ENCODE peak calls at places on chromosomes 11 and 22, in seven cellular contexts. Q is CD4-positive, alpha-beta T cell; U is endothelial cell of umbilical vein; P is heart left ventricle; M is AG04450; B is SK-N-MC; W is CD8-positive, alpha-beta T cell. J is an unnamed sample. For H3K9me3, the result is how much of the 10 kb centered on the place peaks cover.

GRCh38 chr11:61684870-61685610 is 4.8 kb downstream of the DAGLA start:
- DNase-seq in B (no peak), W (no peak), U (no peak), M (no peak), P (no peak), Q (no peak), J (no peak)

GRCh38 chr11:128336203-128336602 is 251.2 kb downstream of the ETS1 start:
- DNase-seq in Q (no peak), B (no peak), P (peak), U (peak), M (no peak), W (no peak), J (no peak)

GRCh38 chr11:68998390-68998911 is 14.6 kb downstream of the MRGPRF start:
- DNase-seq in B (no peak), P (peak), W (no peak), Q (no peak), U (peak), M (no peak), J (no peak)

GRCh38 chr11:118045191-118045590 is 31.7 kb upstream of the TMPRSS4 start:
- DNase-seq in W (no peak), P (no peak), M (no peak), U (no peak), B (no peak), Q (no peak), J (no peak)

GRCh38 chr11:72141066-72141465 is 5.5 kb downstream of the FOLR3 start:
- DNase-seq in B (no peak), M (peak), U (no peak), P (no peak), W (no peak), Q (no peak), J (no peak)

GRCh38 chr11:58434217-58434616 is 6.3 kb upstream of the OR5B2 start:
- DNase-seq in Q (no peak), M (no peak), B (peak), P (no peak), U (no peak), W (no peak), J (no peak)

GRCh38 chr11:113781682-113782081 is 2.1 kb downstream of the CLDN25 start:
- DNase-seq in M (no peak), U (no peak), B (no peak), Q (no peak), W (no peak), P (no peak), J (no peak)

GRCh38 chr11:66291706-66292542 is at the start of gene TMEM151A:
- DNase-seq in Q (no peak), W (no peak), P (no peak), U (no peak), M (no peak), B (no peak), J (peak)

GRCh38 chr11:110992481-110992880 is 253.0 kb upstream of the POU2AF2 start:
- DNase-seq in M (no peak), W (no peak), U (no peak), Q (no peak), B (no peak), P (no peak), J (no peak)

GRCh38 chr22:27270818-27271510 is 530.6 kb downstream of the MN1 start:
- DNase-seq in U (no peak), P (no peak), W (no peak), Q (no peak), M (no peak), B (no peak), J (no peak)

GRCh38 chr22:37162221-37163095 is 12.7 kb upstream of the IL2RB start:
- DNase-seq in P (no peak), Q (peak), B (no peak), M (no peak), U (no peak), W (peak), J (peak)

GRCh38 chr11:91244921-91245320 is 979.7 kb upstream of the FAT3 start:
- DNase-seq in U (no peak), Q (no peak), W (no peak), M (no peak), B (no peak), P (no peak), J (no peak)

GRCh38 chr22:41271787-41272186 is 14.2 kb downstream of the RANGAP1 start:
- DNase-seq in B (no peak), W (no peak), Q (no peak), M (no peak), U (no peak), P (no peak), J (no peak)

GRCh38 chr11:67282876-67283371 is 6.2 kb upstream of the ANKRD13D start:
- DNase-seq in W (peak), M (no peak), U (no peak), B (no peak), Q (no peak), P (peak), J (no peak)

GRCh38 chr11:76786053-76787014 is 3.2 kb downstream of the TSKU start:
- DNase-seq in B (no peak), P (no peak), Q (no peak), W (no peak), M (no peak), U (no peak), J (no peak)

GRCh38 chr11:17985517-17985916 is 27.3 kb downstream of the SERGEF start:
- DNase-seq in Q (no peak), P (no peak), W (no peak), M (no peak), U (peak), B (no peak), J (no peak)

GRCh38 chr22:45903355-45904149 is 73.4 kb downstream of the WNT7B start:
- DNase-seq in B (no peak), Q (no peak), P (no peak), U (peak), M (peak), W (no peak), J (no peak)

GRCh38 chr22:35170716-35171697 is 86.3 kb upstream of the HMGXB4 start:
- DNase-seq in P (no peak), Q (no peak), U (no peak), M (no peak), W (no peak), B (no peak), J (no peak)

DNA sequence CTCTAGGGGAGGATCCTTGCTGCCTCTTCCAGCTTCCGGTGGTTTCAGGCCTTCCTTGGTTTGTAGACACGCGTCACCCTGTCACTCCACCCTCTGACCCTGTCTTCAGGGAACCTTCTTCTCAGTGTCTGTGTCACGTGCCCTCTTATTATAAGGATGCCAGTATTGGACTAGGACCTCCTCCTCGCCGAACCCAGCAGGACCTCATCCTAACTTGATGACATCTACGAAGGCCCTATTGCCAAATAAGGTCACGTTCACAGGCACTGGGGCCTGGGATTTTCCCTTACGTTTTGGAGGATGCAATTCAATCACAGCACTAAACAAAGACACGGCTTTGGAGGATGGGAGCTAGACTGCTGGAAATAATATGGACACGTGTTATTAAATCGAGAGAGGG is 408.7 kb downstream of the BRD1 start:
- DNase-seq in W (no peak), M (no peak), U (no peak), B (no peak), P (no peak), Q (no peak), J (no peak)
- H3K9me3 ChIP-seq in W (under half), M (half or more), U (under half), B (under half), P (under half), Q (under half), J (under half)

DNA sequence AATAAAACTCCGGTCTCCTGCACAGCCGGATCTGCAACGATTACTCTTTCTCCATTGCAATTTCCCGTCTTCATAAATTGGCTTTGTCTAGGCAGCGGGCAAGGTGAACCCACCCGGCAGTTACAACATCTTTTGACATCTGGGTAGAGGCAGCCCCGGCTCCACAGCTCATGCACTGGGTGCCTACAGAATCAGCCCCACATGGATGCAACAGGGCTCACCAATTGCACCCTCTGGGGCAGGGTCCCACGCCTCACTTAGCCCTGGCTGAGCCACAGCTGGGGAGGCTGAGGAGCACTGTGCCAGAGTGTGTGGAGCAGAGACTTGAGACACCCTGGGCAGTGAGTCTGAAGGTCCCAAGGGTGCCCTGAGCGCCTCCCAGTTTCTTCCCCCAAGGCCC is 710.2 kb downstream of the TBC1D22A start:
- DNase-seq in M (no peak), Q (no peak), P (no peak), B (no peak), U (no peak), W (no peak), J (no peak)
- H3K9me3 ChIP-seq in M (under half), Q (under half), P (under half), B (under half), U (under half), W (under half), J (under half)

DNA sequence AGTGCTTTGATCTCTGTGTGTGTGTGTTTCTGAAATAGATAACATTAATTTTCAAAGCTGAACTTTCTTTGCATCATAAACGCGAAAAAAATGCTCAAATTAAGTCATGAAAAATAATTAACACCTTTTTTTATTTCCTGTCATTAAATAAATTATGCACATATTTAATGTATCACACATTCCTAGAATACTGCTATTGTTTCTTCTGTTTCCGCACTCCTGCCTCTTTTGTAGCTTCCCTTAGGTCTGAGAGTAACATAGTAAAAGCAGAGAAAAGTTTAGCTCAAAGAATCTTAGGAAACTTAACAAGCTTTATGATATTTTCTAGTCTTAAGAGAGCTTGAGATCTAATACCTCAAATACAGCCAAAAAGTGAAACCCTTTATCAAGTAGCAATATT is 504.2 kb downstream of the JRKL start:
- DNase-seq in P (no peak), W (no peak), Q (no peak), B (no peak), M (no peak), U (no peak), J (no peak)
- H3K9me3 ChIP-seq in P (under half), W (under half), Q (under half), B (under half), M (under half), U (under half), J (under half)

DNA sequence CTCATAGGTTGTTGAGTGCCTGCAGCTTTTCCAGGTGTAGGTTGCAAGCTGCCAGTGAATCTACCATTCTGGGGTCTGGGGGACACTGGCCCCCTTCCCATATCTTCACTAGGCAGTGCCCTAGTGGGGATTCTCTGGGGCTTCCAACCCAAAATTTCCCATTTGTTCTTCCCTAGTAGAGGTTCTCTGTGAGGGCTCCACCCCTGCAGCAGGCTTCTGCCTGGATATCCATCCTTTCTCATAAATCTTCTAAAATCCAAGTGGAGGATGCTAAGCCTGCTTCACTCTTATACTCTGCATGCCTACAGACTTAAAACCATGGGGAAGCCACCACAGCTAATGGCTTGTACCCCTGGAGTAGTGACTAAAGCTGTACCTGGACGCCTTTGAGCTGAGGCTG is 33.4 kb downstream of the ANO3 start:
- DNase-seq in Q (no peak), M (no peak), P (no peak), W (no peak), B (no peak), U (no peak), J (no peak)
- H3K9me3 ChIP-seq in Q (under half), M (under half), P (under half), W (under half), B (under half), U (under half), J (under half)

GRCh38 chr22:49184736-49185135 is 642.9 kb downstream of the BRD1 start:
- DNase-seq in B (no peak), M (no peak), W (no peak), Q (no peak), U (no peak), P (no peak), J (no peak)
- H3K9me3 ChIP-seq in B (under half), M (half or more), W (under half), Q (under half), U (under half), P (under half), J (under half)